ENCODE peak calls at places on chromosome X, in four cellular contexts. One of them, this sample, is unnamed.

GRCh38 chrX:39973810-39974209 is 123.9 kb downstream of the BCOR start:
- DNase-seq in activated CD4-positive, alpha-beta T cell treated with anti-CD3 and anti-CD28 coated beads, Interleukin-2, amount 50 U/mL, for 4 hours: no peak
- DNase-seq in NCI-H345: no peak
- DNase-seq in cardiac fibroblast: no peak
- DNase-seq in this sample: no peak

GRCh38 chrX:17030092-17030491 is 83.6 kb downstream of the REPS2 start:
- DNase-seq in cardiac fibroblast: no peak
- DNase-seq in activated CD4-positive, alpha-beta T cell treated with anti-CD3 and anti-CD28 coated beads, Interleukin-2, amount 50 U/mL, for 4 hours: no peak
- DNase-seq in NCI-H345: no peak
- DNase-seq in this sample: no peak

GRCh38 chrX:148928803-148929202 is 428.4 kb downstream of the AFF2 start:
- DNase-seq in NCI-H345: no peak
- DNase-seq in cardiac fibroblast: peak
- DNase-seq in activated CD4-positive, alpha-beta T cell treated with anti-CD3 and anti-CD28 coated beads, Interleukin-2, amount 50 U/mL, for 4 hours: no peak
- DNase-seq in this sample: no peak

GRCh38 chrX:115030635-115031034 is 13.2 kb upstream of the IL13RA2 start:
- DNase-seq in cardiac fibroblast: no peak
- DNase-seq in activated CD4-positive, alpha-beta T cell treated with anti-CD3 and anti-CD28 coated beads, Interleukin-2, amount 50 U/mL, for 4 hours: no peak
- DNase-seq in NCI-H345: peak
- DNase-seq in this sample: no peak

GRCh38 chrX:30513284-30513683 is 64.3 kb downstream of the TASL start:
- DNase-seq in activated CD4-positive, alpha-beta T cell treated with anti-CD3 and anti-CD28 coated beads, Interleukin-2, amount 50 U/mL, for 4 hours: no peak
- DNase-seq in cardiac fibroblast: peak
- DNase-seq in NCI-H345: no peak
- DNase-seq in this sample: no peak

GRCh38 chrX:41144873-41145272 is 59.6 kb downstream of the USP9X start:
- DNase-seq in cardiac fibroblast: no peak
- DNase-seq in activated CD4-positive, alpha-beta T cell treated with anti-CD3 and anti-CD28 coated beads, Interleukin-2, amount 50 U/mL, for 4 hours: no peak
- DNase-seq in NCI-H345: no peak
- DNase-seq in this sample: no peak

GRCh38 chrX:98068210-98068609 is 1184.5 kb downstream of the RPA4 start:
- DNase-seq in NCI-H345: peak
- DNase-seq in activated CD4-positive, alpha-beta T cell treated with anti-CD3 and anti-CD28 coated beads, Interleukin-2, amount 50 U/mL, for 4 hours: no peak
- DNase-seq in cardiac fibroblast: no peak
- DNase-seq in this sample: no peak

GRCh38 chrX:23745786-23746185 is 2.7 kb upstream of the ACOT9 start:
- DNase-seq in cardiac fibroblast: no peak
- DNase-seq in NCI-H345: no peak
- DNase-seq in activated CD4-positive, alpha-beta T cell treated with anti-CD3 and anti-CD28 coated beads, Interleukin-2, amount 50 U/mL, for 4 hours: no peak
- DNase-seq in this sample: no peak

GRCh38 chrX:147069926-147070325 is 255.4 kb upstream of the CXorf51A start:
- DNase-seq in activated CD4-positive, alpha-beta T cell treated with anti-CD3 and anti-CD28 coated beads, Interleukin-2, amount 50 U/mL, for 4 hours: no peak
- DNase-seq in NCI-H345: no peak
- DNase-seq in cardiac fibroblast: peak
- DNase-seq in this sample: no peak

GRCh38 chrX:110180176-110180927 is 137.5 kb downstream of the AMMECR1 start:
- DNase-seq in cardiac fibroblast: peak
- DNase-seq in NCI-H345: no peak
- DNase-seq in activated CD4-positive, alpha-beta T cell treated with anti-CD3 and anti-CD28 coated beads, Interleukin-2, amount 50 U/mL, for 4 hours: no peak
- DNase-seq in this sample: no peak